ENCODE peak calls at places on chromosome 17, in five cellular contexts. I is mesenchymal stem cell, J is fibroblast of lung, L is aorta, X is adrenal gland. H is an unnamed sample. For H3K4me1, the result is how much of the 10 kb centered on the place peaks cover.

GRCh38 chr17:81829858-81830257 is 3.2 kb downstream of the MCRIP1 start:
- DNase-seq in I (no peak), J (no peak), L (no peak), X (no peak), H (no peak)

GRCh38 chr17:45912319-45912718 is 18.0 kb downstream of the MAPT start:
- DNase-seq in I (no peak), L (no peak), J (no peak), X (no peak), H (no peak)

GRCh38 chr17:61406871-61407210 is 7.2 kb downstream of the TBX2 start:
- DNase-seq in L (peak), I (no peak), J (peak), X (peak), H (no peak)

GRCh38 chr17:58352843-58353719 is 1.1 kb upstream of the SUPT4H1 start:
- DNase-seq in I (peak), L (peak), X (no peak), J (peak), H (no peak)

GRCh38 chr17:42535400-42536047 is 517 bp upstream of the NAGLU start:
- DNase-seq in I (no peak), J (no peak), X (no peak), L (no peak), H (no peak)

GRCh38 chr17:64380985-64381384 is 9.7 kb downstream of the PECAM1 start:
- DNase-seq in L (no peak), X (no peak), I (no peak), J (no peak), H (no peak)

GRCh38 chr17:79407385-79407784 is 203.5 kb downstream of the RBFOX3 start:
- DNase-seq in I (no peak), L (no peak), X (no peak), J (no peak), H (no peak)

GRCh38 chr17:59558039-59558438 is 7.4 kb upstream of the DHX40 start:
- DNase-seq in L (no peak), I (peak), J (no peak), X (no peak), H (no peak)

GRCh38 chr17:43907425-43907981 is at the start of gene MPP2:
- DNase-seq in X (peak), I (peak), J (peak), L (peak), H (no peak)

GRCh38 chr17:12603566-12603965 is 62.1 kb upstream of the MYOCD start:
- DNase-seq in X (no peak), L (no peak), I (no peak), J (peak), H (no peak)

GRCh38 chr17:57756941-57757340 is 11.8 kb upstream of the CCDC182 start:
- DNase-seq in J (no peak), L (no peak), X (no peak), I (no peak), H (no peak)

GRCh38 chr17:22286337-22287041 is 594.2 kb downstream of the KCNJ18 start:
- DNase-seq in X (no peak), L (no peak), I (no peak), J (no peak), H (no peak)

GRCh38 chr17:72249441-72249840 is 128.6 kb downstream of the SOX9 start:
- DNase-seq in I (no peak), L (no peak), J (no peak), X (no peak), H (no peak)

GRCh38 chr17:9648521-9649110 is 3.3 kb downstream of the USP43 start:
- DNase-seq in L (no peak), X (no peak), J (no peak), I (peak), H (no peak)

GRCh38 chr17:76738468-76738850 is 540 bp downstream of the MFSD11 start:
- DNase-seq in I (no peak), J (peak), X (no peak), L (no peak), H (no peak)
- H3K4me1 ChIP-seq in I (under half), J (under half), X (under half), L (under half), H (under half)

DNA sequence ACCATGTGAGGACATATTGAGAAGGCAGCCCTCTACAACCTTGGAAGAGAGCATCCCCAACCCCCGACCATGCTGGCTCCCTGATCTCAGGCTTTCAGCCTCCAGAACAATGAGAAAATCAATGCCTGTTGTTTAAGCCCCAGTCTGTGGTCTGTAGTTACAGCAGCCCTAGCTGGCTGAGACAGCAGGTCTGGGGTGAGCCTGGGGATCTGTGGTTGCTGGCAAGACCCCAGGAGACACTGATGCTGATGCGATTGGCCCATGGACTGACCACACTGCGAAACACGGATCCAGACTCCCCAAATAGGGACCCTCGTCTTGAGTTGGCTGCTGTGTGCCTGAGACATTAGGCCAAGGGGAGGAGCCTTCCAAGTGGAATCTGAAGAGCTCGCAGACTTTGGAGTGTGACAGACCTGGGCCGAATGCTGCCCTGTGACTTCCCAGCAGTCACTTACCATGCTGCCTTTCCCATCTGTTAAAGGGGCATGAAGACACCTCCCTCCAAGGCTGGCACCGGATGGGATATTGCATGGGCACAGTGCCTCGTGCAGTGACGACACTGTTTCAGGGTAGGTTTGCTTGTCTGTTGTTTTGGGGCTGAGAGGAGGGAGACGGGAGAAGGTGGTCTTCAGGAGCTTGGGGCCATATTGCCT is 147.8 kb upstream of the RPL38 start:
- DNase-seq in X (no peak), I (no peak), J (no peak), L (no peak), H (no peak)
- H3K4me1 ChIP-seq in X (under half), I (under half), J (under half), L (under half), H (under half)

GRCh38 chr17:40307001-40307690 is 1.8 kb upstream of the RARA start:
- DNase-seq in L (no peak), I (peak), J (peak), X (no peak), H (no peak)

GRCh38 chr17:40303706-40304450 is 5.1 kb upstream of the RARA start:
- DNase-seq in L (no peak), J (peak), I (peak), X (no peak), H (no peak)

GRCh38 chr17:40307691-40308289 is 1.2 kb upstream of the RARA start:
- DNase-seq in X (no peak), I (peak), L (no peak), J (peak), H (no peak)

GRCh38 chr17:40304464-40304863 is 4.5 kb upstream of the RARA start:
- DNase-seq in I (peak), X (no peak), J (peak), L (no peak), H (no peak)

DNA sequence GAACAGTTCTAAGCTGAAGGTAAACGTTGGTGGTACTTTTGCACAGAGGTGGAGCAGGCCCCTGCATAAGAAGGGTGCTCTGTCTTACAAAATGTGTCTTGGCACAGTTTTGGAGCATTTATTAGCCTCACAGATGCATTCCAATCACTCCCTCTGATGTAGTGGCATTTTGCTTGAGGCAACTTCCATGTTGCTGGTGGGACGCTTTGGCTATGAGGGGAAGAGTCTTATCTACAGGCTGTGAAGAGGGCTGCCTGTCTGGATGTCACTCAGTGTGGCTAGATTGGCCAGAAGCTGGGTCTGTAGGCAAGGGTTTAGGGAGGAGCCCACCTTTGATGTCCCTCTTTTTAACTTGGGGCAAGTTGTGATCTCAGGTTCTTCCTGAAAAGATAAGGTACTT is 2.6 kb upstream of the RARA start:
- DNase-seq in X (no peak), I (no peak), L (no peak), J (no peak), H (no peak)
- H3K4me1 ChIP-seq in X (under half), I (under half), L (under half), J (half or more), H (half or more)

GRCh38 chr17:77186141-77186604 is 45.4 kb downstream of the SEC14L1 start:
- DNase-seq in I (no peak), L (no peak), X (peak), J (no peak), H (no peak)
- H3K4me1 ChIP-seq in I (under half), L (under half), X (half or more), J (under half), H (under half)

DNA sequence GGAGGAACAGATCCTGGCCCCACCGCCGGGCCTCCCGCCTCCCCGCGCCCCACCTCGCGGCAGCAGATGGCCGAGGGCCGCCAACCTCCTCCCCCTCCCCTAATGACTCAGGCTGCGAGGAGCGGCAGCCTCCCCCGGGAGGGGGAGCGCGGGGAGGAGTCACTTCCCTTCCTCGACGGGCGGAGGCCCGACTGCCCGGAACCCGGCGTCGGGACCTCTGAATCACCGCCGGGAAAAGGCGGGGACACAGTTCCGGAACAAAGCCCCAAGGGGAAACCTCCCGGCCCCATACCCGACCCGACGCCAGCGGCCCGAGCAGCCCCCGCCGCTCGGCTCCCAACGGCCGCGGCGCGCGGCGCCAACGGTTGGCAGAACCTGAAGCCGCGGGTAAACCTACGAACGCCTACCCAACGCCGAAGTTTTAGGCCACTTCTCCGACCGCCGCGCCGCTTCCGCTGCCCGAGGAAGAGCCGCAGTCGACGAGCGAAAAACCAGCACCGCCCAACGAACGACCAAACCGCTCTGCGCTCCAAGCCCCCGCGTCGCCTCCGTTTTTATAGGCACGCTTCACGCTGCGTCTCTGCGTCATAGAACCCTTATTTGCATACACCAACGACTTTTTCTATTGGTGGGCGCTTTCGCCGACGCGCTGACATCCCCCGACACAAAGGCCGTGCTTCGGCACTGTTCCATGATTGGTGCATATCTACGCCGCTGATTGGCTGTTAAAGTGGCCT is 5.2 kb upstream of the UNK start:
- DNase-seq in I (peak), X (peak), J (peak), L (peak), H (peak)
- H3K4me1 ChIP-seq in I (under half), X (under half), J (under half), L (under half), H (under half)

GRCh38 chr17:18261146-18261515 is 669 bp downstream of the MIEF2 start:
- DNase-seq in I (peak), X (peak), L (peak), J (peak), H (no peak)
- H3K4me1 ChIP-seq in I (under half), X (under half), L (under half), J (under half), H (under half)

DNA sequence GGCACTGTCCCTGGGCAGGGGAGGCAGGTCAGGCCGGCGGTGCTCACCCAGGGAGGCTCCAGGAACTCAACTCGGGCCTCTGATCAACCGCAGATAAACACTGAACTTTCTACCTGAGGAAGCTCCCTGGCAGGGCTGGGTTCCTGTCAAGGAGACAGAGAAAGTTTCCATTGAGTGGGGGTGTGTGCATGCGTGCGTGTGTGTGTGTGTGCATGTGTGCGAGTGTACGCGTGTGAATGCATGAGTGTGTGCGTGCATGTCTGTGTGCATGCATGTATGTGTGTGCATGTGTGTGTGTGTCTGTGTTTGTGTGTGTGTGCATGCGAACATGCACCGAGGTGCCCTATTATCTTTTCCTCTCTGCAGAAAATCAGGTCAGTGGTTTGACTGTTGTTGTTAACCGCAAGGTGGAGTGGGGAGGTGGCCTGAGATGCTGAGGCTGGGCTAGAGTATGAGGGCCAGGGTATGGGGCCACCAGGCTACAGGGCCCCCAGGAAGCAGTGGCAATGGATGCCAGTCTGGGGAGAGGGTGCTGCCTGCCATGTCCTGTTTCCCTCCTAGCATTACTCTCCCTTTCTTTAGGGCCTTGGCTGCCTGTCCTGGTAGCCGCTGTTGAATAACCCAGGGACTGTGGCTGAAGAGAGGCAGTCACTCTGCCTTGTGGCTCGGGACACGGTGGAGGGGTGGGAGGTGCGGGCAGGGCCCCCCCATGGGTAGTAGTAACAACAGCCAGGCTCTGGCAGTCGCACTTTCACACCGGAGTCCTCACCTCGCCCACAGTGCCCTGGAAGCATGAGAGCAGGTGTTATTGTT is 24.0 kb downstream of the CCR7 start:
- DNase-seq in L (no peak), J (no peak), X (no peak), I (no peak), H (no peak)
- H3K4me1 ChIP-seq in L (under half), J (under half), X (under half), I (under half), H (half or more)

GRCh38 chr17:17119106-17119505 is 76.8 kb downstream of the MPRIP start:
- DNase-seq in X (no peak), L (no peak), I (no peak), J (no peak), H (no peak)
- H3K4me1 ChIP-seq in X (under half), L (under half), I (under half), J (under half), H (half or more)

H was measured in esophagus squamous epithelium.